ENCODE peak calls at places on chromosome 21, in four cellular contexts. One of them, this sample, is unnamed.

GRCh38 chr21:36459098-36459497 is 20.8 kb downstream of the CLDN14 start:
- DNase-seq in heart left ventricle: no peak
- DNase-seq in right atrium auricular region: no peak
- DNase-seq in breast epithelium: no peak
- DNase-seq in this sample: no peak

GRCh38 chr21:15841856-15842564 is 112.2 kb downstream of the USP25 start:
- DNase-seq in heart left ventricle: no peak
- DNase-seq in right atrium auricular region: no peak
- DNase-seq in breast epithelium: no peak
- DNase-seq in this sample: no peak

GRCh38 chr21:32534113-32534512 is 51.2 kb downstream of the TCP10L start:
- DNase-seq in heart left ventricle: no peak
- DNase-seq in right atrium auricular region: no peak
- DNase-seq in breast epithelium: no peak
- DNase-seq in this sample: no peak

GRCh38 chr21:33135925-33136324 is 66.0 kb downstream of the OLIG1 start:
- DNase-seq in heart left ventricle: no peak
- DNase-seq in right atrium auricular region: no peak
- DNase-seq in breast epithelium: no peak
- DNase-seq in this sample: no peak

GRCh38 chr21:39556176-39556575 is 56.6 kb upstream of the B3GALT5 start:
- DNase-seq in heart left ventricle: no peak
- DNase-seq in right atrium auricular region: no peak
- DNase-seq in breast epithelium: no peak
- DNase-seq in this sample: no peak

GRCh38 chr21:32329776-32330175 is 31.1 kb downstream of the MRAP start:
- DNase-seq in heart left ventricle: no peak
- DNase-seq in right atrium auricular region: no peak
- DNase-seq in breast epithelium: no peak
- DNase-seq in this sample: no peak

GRCh38 chr21:34039678-34040382 is 33.5 kb upstream of the MRPS6 start:
- DNase-seq in heart left ventricle: no peak
- DNase-seq in right atrium auricular region: no peak
- DNase-seq in breast epithelium: no peak
- DNase-seq in this sample: no peak

GRCh38 chr21:16124397-16125130 is 394.8 kb downstream of the USP25 start:
- DNase-seq in heart left ventricle: no peak
- DNase-seq in right atrium auricular region: no peak
- DNase-seq in breast epithelium: no peak
- DNase-seq in this sample: no peak

GRCh38 chr21:31870472-31870871 is 2.3 kb upstream of the HUNK start:
- DNase-seq in heart left ventricle: no peak
- DNase-seq in right atrium auricular region: no peak
- DNase-seq in breast epithelium: no peak
- DNase-seq in this sample: no peak

GRCh38 chr21:40191616-40192015 is 324.4 kb downstream of the PCP4 start:
- DNase-seq in heart left ventricle: no peak
- DNase-seq in right atrium auricular region: no peak
- DNase-seq in breast epithelium: no peak
- DNase-seq in this sample: no peak

GRCh38 chr21:21384977-21385376 is 386.8 kb downstream of the NCAM2 start:
- DNase-seq in heart left ventricle: no peak
- DNase-seq in right atrium auricular region: no peak
- DNase-seq in breast epithelium: no peak
- DNase-seq in this sample: no peak

GRCh38 chr21:44392916-44393315 is 39.5 kb downstream of the TRPM2 start:
- DNase-seq in heart left ventricle: no peak
- DNase-seq in right atrium auricular region: no peak
- DNase-seq in breast epithelium: no peak
- DNase-seq in this sample: no peak

GRCh38 chr21:16037386-16037785 is 307.6 kb downstream of the USP25 start:
- DNase-seq in heart left ventricle: no peak
- DNase-seq in right atrium auricular region: no peak
- DNase-seq in breast epithelium: no peak
- DNase-seq in this sample: no peak

GRCh38 chr21:30395731-30396130 is at the start of gene KRTAP13-1:
- DNase-seq in heart left ventricle: no peak
- DNase-seq in right atrium auricular region: no peak
- DNase-seq in breast epithelium: no peak
- DNase-seq in this sample: no peak

GRCh38 chr21:31781737-31782136 is 49.8 kb upstream of the SCAF4 start:
- DNase-seq in heart left ventricle: peak; percentile 42
- DNase-seq in right atrium auricular region: no peak
- DNase-seq in breast epithelium: no peak
- DNase-seq in this sample: no peak

DNA sequence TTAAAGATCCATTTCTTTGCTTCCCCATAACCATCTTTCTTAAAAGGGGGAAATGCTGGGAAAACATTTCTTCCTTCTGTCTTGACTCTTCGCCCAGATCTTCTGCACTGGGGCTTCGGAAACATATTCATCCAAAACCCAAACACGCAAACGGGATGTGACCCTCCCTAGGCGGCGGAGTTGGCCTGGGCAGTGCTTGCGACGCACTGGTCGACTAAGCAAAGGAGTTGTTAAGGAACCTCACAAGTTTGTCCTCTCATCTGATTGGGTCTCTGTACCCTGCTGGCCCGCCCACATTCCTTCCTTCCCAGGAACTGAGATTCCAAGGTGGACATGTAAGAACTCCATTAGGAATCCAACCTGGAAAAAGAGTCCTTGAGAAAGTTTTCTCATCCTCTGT is 2.5 kb downstream of the ADAMTS5 start:
- DNase-seq in heart left ventricle: peak; percentile 55
- DNase-seq in right atrium auricular region: peak; percentile 87
- DNase-seq in breast epithelium: peak; percentile 56
- DNase-seq in this sample: peak; percentile 25
- H3K4me3 ChIP-seq in heart left ventricle: peak overlapping the region; percentile 71
- H3K4me3 ChIP-seq in right atrium auricular region: peak overlapping the region; percentile 69
- H3K4me3 ChIP-seq in breast epithelium: peak overlapping the region; percentile 53
- H3K4me3 ChIP-seq in this sample: no peak overlapping the region

GRCh38 chr21:25420831-25421230 is 186.4 kb downstream of the MRPL39 start:
- DNase-seq in heart left ventricle: no peak
- DNase-seq in right atrium auricular region: no peak
- DNase-seq in breast epithelium: no peak
- DNase-seq in this sample: no peak
- H3K4me1 ChIP-seq in heart left ventricle: no peaks in the 10 kb centered on the region
- H3K4me1 ChIP-seq in right atrium auricular region: no peaks in the 10 kb centered on the region
- H3K4me1 ChIP-seq in breast epithelium: no peaks in the 10 kb centered on the region
- H3K4me1 ChIP-seq in this sample: no peaks in the 10 kb centered on the region

DNA sequence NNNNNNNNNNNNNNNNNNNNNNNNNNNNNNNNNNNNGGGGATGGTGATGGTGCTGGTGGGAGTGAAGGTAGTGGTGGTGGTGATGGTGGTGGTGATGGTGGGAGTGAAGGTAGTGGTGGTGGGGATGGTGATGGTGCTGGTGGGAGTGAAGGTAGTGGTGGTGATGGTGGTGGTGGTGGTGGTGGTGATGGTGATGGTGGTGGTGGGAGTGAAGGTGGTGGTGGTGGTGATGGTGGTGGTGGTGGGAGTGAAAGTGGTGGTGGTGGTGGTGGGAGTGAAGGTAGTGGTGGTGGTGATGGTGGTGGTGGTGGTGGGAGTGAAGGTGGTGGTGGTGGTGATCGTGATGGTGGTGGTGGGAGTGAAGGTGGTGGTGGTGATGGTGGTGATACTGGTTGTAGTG is 93.6 kb downstream of the CRYAA start:
- DNase-seq in heart left ventricle: peak; percentile 21
- DNase-seq in right atrium auricular region: no peak
- DNase-seq in breast epithelium: peak; percentile 62
- DNase-seq in this sample: peak; percentile 59
- H3K4me3 ChIP-seq in heart left ventricle: no peak overlapping the region
- H3K4me3 ChIP-seq in right atrium auricular region: no peak overlapping the region
- H3K4me3 ChIP-seq in breast epithelium: no peak overlapping the region
- H3K4me3 ChIP-seq in this sample: no peak overlapping the region

DNA sequence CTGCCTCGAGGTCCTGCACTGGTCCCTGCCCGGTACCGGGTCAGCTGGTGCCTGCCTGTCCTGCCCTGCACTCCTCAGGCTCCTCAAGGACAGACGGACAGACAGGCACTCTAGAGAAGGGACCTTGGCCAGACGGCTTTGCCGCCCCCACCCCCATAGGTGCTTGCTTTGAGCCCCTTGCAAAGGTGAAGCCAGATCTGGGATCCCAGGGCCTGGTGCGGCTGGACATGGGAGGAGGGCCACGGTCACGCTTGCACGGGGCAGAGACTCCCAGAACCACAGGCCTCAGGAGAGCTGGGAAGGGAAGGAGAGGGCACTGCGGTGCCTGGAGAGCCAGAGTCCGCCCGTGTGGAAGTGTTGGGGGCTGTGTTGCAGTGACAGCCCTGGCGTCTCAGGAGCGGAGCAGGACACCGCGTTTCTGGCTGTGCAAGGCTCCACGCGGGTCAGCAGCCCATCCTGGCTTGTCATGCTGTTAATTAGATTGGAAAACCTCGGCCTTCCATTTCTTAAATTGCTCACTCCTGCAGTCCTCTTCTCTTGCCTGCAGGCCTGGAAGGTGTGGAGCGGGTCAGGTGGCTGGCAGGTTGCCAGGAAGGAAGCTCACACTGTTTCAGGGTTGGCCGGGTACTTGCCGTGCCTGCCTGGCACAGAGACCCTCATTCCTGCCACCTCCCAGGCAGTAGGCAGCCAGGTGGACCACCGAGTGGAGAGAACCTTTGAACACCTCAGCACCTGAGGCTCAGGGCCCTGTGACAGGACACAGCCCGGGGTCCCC is 16.3 kb downstream of the COL18A1 start:
- DNase-seq in heart left ventricle: peak; percentile 53
- DNase-seq in right atrium auricular region: no peak
- DNase-seq in breast epithelium: peak; percentile 81
- DNase-seq in this sample: peak; percentile 61
- H3K4me1 ChIP-seq in heart left ventricle: peaks cover 13% of the 10 kb centered on the region
- H3K4me1 ChIP-seq in right atrium auricular region: peaks cover 71% of the 10 kb centered on the region
- H3K4me1 ChIP-seq in breast epithelium: peaks cover 12% of the 10 kb centered on the region
- H3K4me1 ChIP-seq in this sample: no peaks in the 10 kb centered on the region

DNA sequence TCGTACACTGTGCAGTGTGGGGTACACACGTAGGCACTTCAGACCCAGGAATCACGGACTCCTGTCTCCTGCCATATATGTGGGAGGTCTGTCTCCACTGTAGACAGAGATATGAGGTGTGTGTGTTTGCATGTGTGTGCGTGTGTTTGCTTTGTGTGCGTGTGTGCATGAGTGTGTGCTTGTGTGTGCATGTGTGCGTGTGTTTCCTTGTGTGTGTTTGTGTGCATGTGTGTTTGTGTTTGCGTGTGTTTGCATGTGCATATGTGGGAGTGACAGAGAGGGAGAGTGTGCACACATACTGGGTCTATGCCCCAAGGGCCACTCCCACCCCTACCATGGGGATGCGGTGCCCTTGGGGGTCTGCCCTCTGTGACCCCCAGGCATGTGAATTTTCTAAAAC is 94.5 kb downstream of the SIK1 start:
- DNase-seq in heart left ventricle: no peak
- DNase-seq in right atrium auricular region: no peak
- DNase-seq in breast epithelium: no peak
- DNase-seq in this sample: no peak
- H3K4me3 ChIP-seq in heart left ventricle: no peak overlapping the region
- H3K4me3 ChIP-seq in right atrium auricular region: no peak overlapping the region
- H3K4me3 ChIP-seq in breast epithelium: no peak overlapping the region
- H3K4me3 ChIP-seq in this sample: no peak overlapping the region

DNA sequence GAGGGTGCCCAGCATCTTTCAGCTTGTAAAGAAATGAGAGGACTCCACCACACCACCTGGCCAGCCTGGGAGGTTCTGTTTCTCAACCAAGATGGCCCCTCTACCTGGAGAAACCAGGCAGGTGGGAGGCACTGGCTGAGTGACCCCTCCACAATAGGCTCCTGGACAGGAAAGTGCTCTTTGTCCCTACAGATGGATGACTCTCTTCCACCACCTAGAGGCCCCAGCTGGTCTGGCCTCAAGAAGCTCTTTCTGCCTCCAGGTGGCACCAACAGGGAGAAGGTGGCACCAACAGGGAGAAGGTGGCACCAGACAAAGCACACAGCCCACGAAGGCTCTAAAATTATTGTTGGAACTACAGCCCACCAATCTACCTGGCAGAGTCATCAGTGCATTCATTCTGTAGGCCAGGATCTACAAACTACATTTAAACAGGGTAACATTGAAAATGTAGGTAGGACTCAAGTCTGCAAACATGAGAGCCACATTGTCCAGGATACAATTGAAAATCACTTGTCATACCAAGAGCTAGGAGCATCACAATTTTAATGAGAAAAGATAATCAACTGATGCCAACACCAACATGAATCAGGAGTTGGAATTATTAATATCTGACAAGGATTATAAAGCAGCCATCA is 14.4 kb downstream of the TMPRSS3 start:
- DNase-seq in heart left ventricle: no peak
- DNase-seq in right atrium auricular region: no peak
- DNase-seq in breast epithelium: no peak
- DNase-seq in this sample: peak; percentile 59
- H3K4me1 ChIP-seq in heart left ventricle: no peaks in the 10 kb centered on the region
- H3K4me1 ChIP-seq in right atrium auricular region: no peaks in the 10 kb centered on the region
- H3K4me1 ChIP-seq in breast epithelium: no peaks in the 10 kb centered on the region
- H3K4me1 ChIP-seq in this sample: peaks cover 18% of the 10 kb centered on the region

GRCh38 chr21:35048183-35048601 is 910 bp downstream of the RUNX1 start:
- DNase-seq in heart left ventricle: peak; percentile 27
- DNase-seq in right atrium auricular region: no peak
- DNase-seq in breast epithelium: no peak
- DNase-seq in this sample: no peak
- H3K4me3 ChIP-seq in heart left ventricle: peak overlapping the region; percentile 47
- H3K4me3 ChIP-seq in right atrium auricular region: no peak overlapping the region
- H3K4me3 ChIP-seq in breast epithelium: peak overlapping the region; percentile 25
- H3K4me3 ChIP-seq in this sample: no peak overlapping the region

GRCh38 chr21:29146726-29147125 is 16.3 kb downstream of the MAP3K7CL start:
- DNase-seq in heart left ventricle: no peak
- DNase-seq in right atrium auricular region: no peak
- DNase-seq in breast epithelium: no peak
- DNase-seq in this sample: no peak

GRCh38 chr21:29144736-29145353 is 14.4 kb downstream of the MAP3K7CL start:
- DNase-seq in heart left ventricle: no peak
- DNase-seq in right atrium auricular region: no peak
- DNase-seq in breast epithelium: no peak
- DNase-seq in this sample: no peak

GRCh38 chr21:29145354-29145782 is 14.9 kb downstream of the MAP3K7CL start:
- DNase-seq in heart left ventricle: no peak
- DNase-seq in right atrium auricular region: no peak
- DNase-seq in breast epithelium: no peak
- DNase-seq in this sample: no peak

GRCh38 chr21:29148535-29148934 is 18.1 kb downstream of the MAP3K7CL start:
- DNase-seq in heart left ventricle: no peak
- DNase-seq in right atrium auricular region: no peak
- DNase-seq in breast epithelium: no peak
- DNase-seq in this sample: no peak

DNA sequence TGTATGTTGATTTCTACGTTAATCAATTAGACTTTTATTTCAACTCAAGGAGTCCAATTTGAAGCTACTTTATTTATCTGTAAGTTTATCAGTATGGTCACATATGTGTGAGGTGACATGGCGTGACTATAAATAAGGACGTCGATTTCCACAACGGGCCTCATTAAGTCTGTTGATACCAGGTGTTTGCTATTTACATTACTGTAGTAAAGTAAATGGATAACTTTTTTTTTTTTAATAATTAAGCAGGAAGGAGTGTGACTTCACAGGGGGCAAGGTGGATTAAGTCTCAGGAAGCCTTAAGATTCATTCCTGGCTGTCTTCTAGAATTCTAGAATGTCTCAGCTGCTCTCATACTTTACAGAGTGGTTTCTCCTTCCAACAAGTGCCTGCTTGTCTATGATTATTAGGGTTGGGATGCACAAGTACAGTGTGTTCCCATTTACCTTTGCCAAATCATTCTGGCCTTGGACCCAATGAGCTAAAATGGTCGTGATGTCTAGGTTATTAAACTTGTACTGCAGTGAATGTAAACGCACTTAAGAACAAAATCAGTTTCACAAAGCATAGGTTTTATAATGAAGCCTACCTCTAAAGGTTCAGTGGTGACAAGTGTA is 15.5 kb downstream of the MAP3K7CL start:
- DNase-seq in heart left ventricle: no peak
- DNase-seq in right atrium auricular region: no peak
- DNase-seq in breast epithelium: no peak
- DNase-seq in this sample: no peak
- H3K4me1 ChIP-seq in heart left ventricle: peaks cover 28% of the 10 kb centered on the region
- H3K4me1 ChIP-seq in right atrium auricular region: peaks cover 43% of the 10 kb centered on the region
- H3K4me1 ChIP-seq in breast epithelium: peaks cover 4% of the 10 kb centered on the region
- H3K4me1 ChIP-seq in this sample: no peaks in the 10 kb centered on the region

GRCh38 chr21:41316200-41316599 is 401 bp upstream of the FAM3B start:
- DNase-seq in heart left ventricle: no peak
- DNase-seq in right atrium auricular region: no peak
- DNase-seq in breast epithelium: no peak
- DNase-seq in this sample: no peak
- H3K4me3 ChIP-seq in heart left ventricle: peak overlapping the region; percentile 20
- H3K4me3 ChIP-seq in right atrium auricular region: peak overlapping the region; percentile 15
- H3K4me3 ChIP-seq in breast epithelium: peak overlapping the region; percentile 44
- H3K4me3 ChIP-seq in this sample: no peak overlapping the region